ENCODE peak calls at places on chromosome 5, in four cellular contexts. W is substantia nigra; L is CD8-positive, alpha-beta memory T cell; D is activated CD8-positive, alpha-beta memory T cell treated with anti-CD3 and anti-CD28 coated beads for 1 hour. G is an unnamed sample.

GRCh38 chr5:31824886-31825774 is 186.2 kb downstream of the PDZD2 start:
- DNase-seq in W (peak), L (no peak), D (peak), G (no peak)

GRCh38 chr5:108720416-108720815 is 27.3 kb upstream of the FER start:
- DNase-seq in W (no peak), L (no peak), D (no peak), G (no peak)

GRCh38 chr5:128673970-128674369 is 135.9 kb upstream of the FBN2 start:
- DNase-seq in D (no peak), L (no peak), W (no peak), G (no peak)

GRCh38 chr5:140141241-140141640 is 15.5 kb downstream of the IGIP start:
- DNase-seq in L (no peak), W (no peak), D (no peak), G (no peak)

GRCh38 chr5:172952034-172952511 is 7.2 kb upstream of the RPL26L1 start:
- DNase-seq in L (no peak), D (no peak), W (no peak), G (no peak)

GRCh38 chr5:142474426-142474825 is 149.6 kb upstream of the SPRY4 start:
- DNase-seq in D (no peak), W (no peak), L (no peak), G (no peak)

GRCh38 chr5:75108515-75108914 is 56.2 kb upstream of the GCNT4 start:
- DNase-seq in D (no peak), L (no peak), W (no peak), G (no peak)

GRCh38 chr5:61280205-61280604 is 51.9 kb upstream of the ZSWIM6 start:
- DNase-seq in D (no peak), W (no peak), L (no peak), G (no peak)

GRCh38 chr5:19369561-19369960 is 618.4 kb downstream of the CDH18 start:
- DNase-seq in D (no peak), W (no peak), L (no peak), G (no peak)

GRCh38 chr5:158522761-158523160 is 577.0 kb downstream of the EBF1 start:
- DNase-seq in D (no peak), L (no peak), W (no peak), G (no peak)

GRCh38 chr5:18483386-18483785 is 849.1 kb downstream of the TAF11L14 start:
- DNase-seq in L (no peak), D (no peak), W (no peak), G (no peak)

GRCh38 chr5:118042076-118042475 is 946.3 kb downstream of the DTWD2 start:
- DNase-seq in L (no peak), W (no peak), D (no peak), G (no peak)

GRCh38 chr5:110769282-110769681 is 30.5 kb downstream of the SLC25A46 start:
- DNase-seq in L (no peak), W (no peak), D (no peak), G (no peak)

GRCh38 chr5:10691826-10692785 is 68.9 kb downstream of the DAP start:
- DNase-seq in W (no peak), L (no peak), D (no peak), G (no peak)

GRCh38 chr5:32004404-32004803 is 169.7 kb downstream of the GOLPH3 start:
- DNase-seq in L (no peak), W (no peak), D (no peak), G (no peak)

GRCh38 chr5:167716376-167716775 is 575.1 kb upstream of the WWC1 start:
- DNase-seq in D (no peak), L (no peak), W (no peak), G (no peak)

GRCh38 chr5:179930788-179931473 is 23.2 kb upstream of the TBC1D9B start:
- DNase-seq in D (no peak), L (no peak), W (no peak), G (no peak)

GRCh38 chr5:4548341-4548740 is 591.8 kb upstream of the ADAMTS16 start:
- DNase-seq in L (no peak), W (no peak), D (no peak), G (no peak)

GRCh38 chr5:2529371-2530100 is 221.9 kb downstream of the IRX2 start:
- DNase-seq in D (no peak), W (no peak), L (no peak), G (no peak)

GRCh38 chr5:138844812-138845513 is 30.2 kb downstream of the LRRTM2 start:
- DNase-seq in D (no peak), W (no peak), L (no peak), G (no peak)

G was measured in immature natural killer cell.